ENCODE peak calls at places on chromosomes 7 and 10, in six cellular contexts. U, W, P, B, O and M are unnamed samples.

GRCh38 chr10:47206449-47207279 is 93.3 kb upstream of the GDF10 start:
- DNase-seq in O (peak; percentile 10), P (no peak), U (no peak), W (no peak), B (no peak), M (no peak)

GRCh38 chr10:6473901-6474370 is 106.1 kb downstream of the PRKCQ start:
- DNase-seq in P (no peak), W (no peak), U (no peak), O (peak; percentile 5), B (no peak), M (no peak)

GRCh38 chr7:158746957-158747356 is 42.4 kb upstream of the NCAPG2 start:
- DNase-seq in O (no peak), W (no peak), U (no peak), P (no peak), B (no peak), M (no peak)

GRCh38 chr10:79407811-79408795 is 37.3 kb downstream of the ZCCHC24 start:
- DNase-seq in W (peak; percentile 83), U (no peak), B (peak; percentile 66), O (peak; percentile 81), P (no peak), M (no peak)

GRCh38 chr10:86391986-86392722 is 25.6 kb upstream of the GRID1 start:
- DNase-seq in B (no peak), O (no peak), W (no peak), U (no peak), P (no peak), M (no peak)

GRCh38 chr7:1946461-1947450 is 276.7 kb downstream of the ELFN1 start:
- DNase-seq in P (no peak), B (no peak), W (no peak), O (no peak), U (no peak), M (no peak)

GRCh38 chr10:126617208-126617607 is 53.3 kb downstream of the C10orf90 start:
- DNase-seq in W (no peak), O (no peak), U (no peak), B (no peak), P (no peak), M (no peak)

GRCh38 chr7:8143151-8143874 is 118.7 kb downstream of the ICA1 start:
- DNase-seq in U (no peak), W (no peak), O (no peak), P (no peak), B (no peak), M (no peak)

GRCh38 chr10:75449320-75450061 is 18.1 kb downstream of the LRMDA start:
- DNase-seq in W (no peak), U (no peak), P (no peak), O (no peak), B (no peak), M (no peak)

GRCh38 chr10:75451927-75452326 is 20.5 kb downstream of the LRMDA start:
- DNase-seq in B (no peak), P (no peak), W (no peak), O (no peak), U (no peak), M (no peak)

GRCh38 chr10:75452997-75453396 is 21.6 kb downstream of the LRMDA start:
- DNase-seq in U (no peak), P (no peak), B (no peak), W (no peak), O (no peak), M (no peak)

GRCh38 chr10:75450062-75450429 is 18.6 kb downstream of the LRMDA start:
- DNase-seq in O (no peak), B (no peak), P (no peak), U (no peak), W (no peak), M (no peak)

GRCh38 chr10:75450654-75451419 is 19.4 kb downstream of the LRMDA start:
- DNase-seq in B (no peak), U (no peak), W (no peak), O (no peak), P (no peak), M (no peak)
- H3K4me3 ChIP-seq in B (no peak overlapping the region), U (no peak overlapping the region), W (no peak overlapping the region), O (no peak overlapping the region), P (no peak overlapping the region), M (no peak overlapping the region)

GRCh38 chr10:121417298-121417697 is 180.9 kb downstream of the FGFR2 start:
- DNase-seq in W (no peak), B (no peak), U (no peak), O (no peak), P (no peak), M (no peak)
- H3K4me3 ChIP-seq in W (no peak overlapping the region), B (no peak overlapping the region), U (no peak overlapping the region), O (no peak overlapping the region), P (no peak overlapping the region), M (no peak overlapping the region)

GRCh38 chr10:34904191-34904590 is 89.1 kb upstream of the PARD3 start:
- DNase-seq in U (no peak), P (no peak), B (no peak), W (no peak), O (no peak), M (no peak)

GRCh38 chr10:34907743-34908425 is 92.8 kb upstream of the PARD3 start:
- DNase-seq in O (no peak), P (no peak), U (no peak), W (no peak), B (no peak), M (no peak)

GRCh38 chr10:34908472-34908871 is 93.4 kb upstream of the PARD3 start:
- DNase-seq in B (no peak), W (peak; percentile 30), U (no peak), O (peak; percentile 68), P (no peak), M (no peak)

GRCh38 chr10:34905200-34905927 is 90.3 kb upstream of the PARD3 start:
- DNase-seq in W (no peak), P (no peak), U (no peak), B (no peak), O (no peak), M (no peak)

DNA sequence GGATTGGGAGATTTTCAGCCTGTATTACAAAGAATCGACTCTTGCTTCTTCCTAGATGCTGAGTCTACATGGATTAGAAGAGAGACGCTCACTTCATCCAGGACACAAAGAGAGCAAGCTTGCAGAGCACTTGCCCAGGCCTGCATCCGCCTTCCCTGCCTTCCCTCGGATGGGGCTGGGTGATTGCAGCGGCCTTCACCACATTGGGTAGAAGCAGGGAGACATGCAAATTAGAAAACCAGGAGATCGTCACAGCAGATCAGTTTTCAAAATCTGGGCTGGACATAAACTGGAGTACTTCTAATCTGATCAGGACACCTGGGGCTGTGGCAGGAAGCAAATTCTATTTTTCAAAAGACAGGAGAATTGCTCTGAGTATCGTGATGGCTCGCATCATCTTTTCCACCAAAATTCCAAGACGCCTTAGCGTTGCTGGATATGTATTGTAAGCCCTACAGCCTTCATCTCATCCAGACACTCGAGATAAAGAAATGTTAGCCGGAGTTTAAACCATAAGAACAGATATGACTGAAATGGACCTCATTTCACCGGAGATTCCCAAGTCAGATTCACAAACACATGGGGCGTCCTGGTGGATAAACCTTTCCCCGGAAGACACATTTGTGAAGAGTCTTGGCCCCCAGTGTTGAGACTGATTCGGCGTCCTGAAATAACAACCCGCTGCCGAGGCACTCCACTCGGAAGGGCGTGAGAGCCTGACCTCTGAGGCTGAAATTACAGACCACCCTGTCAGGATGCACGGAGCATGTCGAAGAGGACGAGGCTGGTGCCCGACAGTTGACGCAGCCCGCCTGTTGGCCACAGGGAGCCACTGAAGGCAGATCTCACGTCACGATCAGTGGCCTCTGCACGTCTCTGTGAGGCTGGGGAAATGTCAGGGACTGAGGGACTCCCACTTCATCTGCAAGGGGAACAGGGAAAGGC is 91.2 kb upstream of the PARD3 start:
- DNase-seq in B (no peak), O (peak; percentile 75), U (no peak), W (no peak), P (peak; percentile 45), M (no peak)
- H3K4me3 ChIP-seq in B (no peak overlapping the region), O (no peak overlapping the region), U (no peak overlapping the region), W (no peak overlapping the region), P (no peak overlapping the region), M (no peak overlapping the region)

GRCh38 chr7:151179946-151180345 is 7.1 kb downstream of the ASB10 start:
- DNase-seq in W (no peak), U (no peak), B (no peak), P (no peak), O (no peak), M (no peak)

GRCh38 chr7:151179287-151179860 is 7.7 kb downstream of the ASB10 start:
- DNase-seq in B (no peak), O (no peak), W (no peak), U (no peak), P (no peak), M (no peak)

GRCh38 chr7:151177310-151177709 is 9.7 kb downstream of the ASB10 start:
- DNase-seq in O (no peak), B (peak; percentile 5), W (no peak), U (no peak), P (no peak), M (no peak)

GRCh38 chr7:151178831-151179230 is 8.2 kb downstream of the ASB10 start:
- DNase-seq in O (no peak), B (no peak), U (no peak), P (no peak), W (no peak), M (no peak)

GRCh38 chr7:151178236-151178635 is 8.8 kb downstream of the ASB10 start:
- DNase-seq in P (no peak), U (no peak), W (no peak), O (no peak), B (peak; percentile 3), M (no peak)
- H3K4me3 ChIP-seq in P (no peak overlapping the region), U (no peak overlapping the region), W (no peak overlapping the region), O (no peak overlapping the region), B (no peak overlapping the region), M (no peak overlapping the region)

GRCh38 chr7:36391436-36392198 is 2.0 kb downstream of the ANLN start:
- DNase-seq in U (no peak), W (no peak), O (peak; percentile 37), B (no peak), P (no peak), M (no peak)
- H3K4me3 ChIP-seq in U (no peak overlapping the region), W (no peak overlapping the region), O (peak overlapping the region; percentile 88), B (no peak overlapping the region), P (peak overlapping the region; percentile 98), M (no peak overlapping the region)

GRCh38 chr7:106865130-106866115 is at the start of gene PIK3CG:
- DNase-seq in U (no peak), W (no peak), P (no peak), O (no peak), B (no peak), M (no peak)
- H3K4me3 ChIP-seq in U (peak within 1 kb of the TSS; percentile 62), W (peak within 1 kb of the TSS; percentile 10), P (no peak within 1 kb of the TSS), O (no peak within 1 kb of the TSS), B (peak within 1 kb of the TSS; percentile 42), M (peak within 1 kb of the TSS; percentile 12)